ENCODE peak calls at places on chromosomes 1 and 21, in seven cellular contexts. A, Y, T, M, V, I and D are unnamed samples. For H3K27me3, the result is how much of the 10 kb centered on the place peaks cover.

GRCh38 chr1:25148673-25149300 is 83.5 kb downstream of the SYF2 start:
- DNase-seq in A (peak), Y (no peak), T (no peak), M (peak), V (no peak), I (no peak), D (no peak)

GRCh38 chr1:148318123-148318899 is 164.8 kb downstream of the PPIAL4G start:
- DNase-seq in A (peak), Y (no peak), T (peak), M (peak), V (peak), I (no peak), D (no peak)

GRCh38 chr1:94846286-94846685 is 26.1 kb downstream of the SLC44A3 start:
- DNase-seq in A (no peak), Y (no peak), T (no peak), M (no peak), V (no peak), I (no peak), D (no peak)

GRCh38 chr1:24557711-24558121 is 1.8 kb downstream of the NCMAP start:
- DNase-seq in A (no peak), Y (no peak), T (no peak), M (no peak), V (no peak), I (no peak), D (no peak)

GRCh38 chr1:19799233-19799876 is 361 bp downstream of the TMCO4 start:
- DNase-seq in A (no peak), Y (peak), T (peak), M (no peak), V (peak), I (peak), D (peak)

GRCh38 chr1:156656779-156657160 is 14.9 kb downstream of the BCAN start:
- DNase-seq in A (no peak), Y (peak), T (no peak), M (no peak), V (no peak), I (no peak), D (no peak)

GRCh38 chr1:95068956-95069710 is 3.6 kb downstream of the ALG14 start:
- DNase-seq in A (no peak), Y (no peak), T (no peak), M (peak), V (no peak), I (no peak), D (no peak)

GRCh38 chr1:175152006-175152652 is 40.4 kb downstream of the KIAA0040 start:
- DNase-seq in A (peak), Y (peak), T (peak), M (peak), V (peak), I (peak), D (peak)

GRCh38 chr1:23619299-23620188 is 60.2 kb upstream of the ID3 start:
- DNase-seq in A (no peak), Y (no peak), T (peak), M (peak), V (peak), I (peak), D (peak)

GRCh38 chr1:117308406-117308916 is 58.8 kb upstream of the MAN1A2 start:
- DNase-seq in A (no peak), Y (no peak), T (no peak), M (no peak), V (no peak), I (no peak), D (no peak)

GRCh38 chr1:53641481-53642214 is 97.3 kb downstream of the GLIS1 start:
- DNase-seq in A (no peak), Y (peak), T (peak), M (no peak), V (no peak), I (no peak), D (no peak)

GRCh38 chr1:41545996-41546938 is 61.8 kb upstream of the EDN2 start:
- DNase-seq in A (no peak), Y (peak), T (no peak), M (no peak), V (no peak), I (no peak), D (no peak)

GRCh38 chr1:16318544-16318943 is 33.7 kb downstream of the FBXO42 start:
- DNase-seq in A (peak), Y (no peak), T (no peak), M (no peak), V (no peak), I (peak), D (peak)

GRCh38 chr21:39127506-39127905 is 55.7 kb downstream of the PSMG1 start:
- DNase-seq in A (no peak), Y (no peak), T (no peak), M (peak), V (no peak), I (no peak), D (no peak)

GRCh38 chr1:10953505-10954193 is 58.8 kb upstream of the TARDBP start:
- DNase-seq in A (no peak), Y (no peak), T (no peak), M (no peak), V (no peak), I (no peak), D (no peak)

DNA sequence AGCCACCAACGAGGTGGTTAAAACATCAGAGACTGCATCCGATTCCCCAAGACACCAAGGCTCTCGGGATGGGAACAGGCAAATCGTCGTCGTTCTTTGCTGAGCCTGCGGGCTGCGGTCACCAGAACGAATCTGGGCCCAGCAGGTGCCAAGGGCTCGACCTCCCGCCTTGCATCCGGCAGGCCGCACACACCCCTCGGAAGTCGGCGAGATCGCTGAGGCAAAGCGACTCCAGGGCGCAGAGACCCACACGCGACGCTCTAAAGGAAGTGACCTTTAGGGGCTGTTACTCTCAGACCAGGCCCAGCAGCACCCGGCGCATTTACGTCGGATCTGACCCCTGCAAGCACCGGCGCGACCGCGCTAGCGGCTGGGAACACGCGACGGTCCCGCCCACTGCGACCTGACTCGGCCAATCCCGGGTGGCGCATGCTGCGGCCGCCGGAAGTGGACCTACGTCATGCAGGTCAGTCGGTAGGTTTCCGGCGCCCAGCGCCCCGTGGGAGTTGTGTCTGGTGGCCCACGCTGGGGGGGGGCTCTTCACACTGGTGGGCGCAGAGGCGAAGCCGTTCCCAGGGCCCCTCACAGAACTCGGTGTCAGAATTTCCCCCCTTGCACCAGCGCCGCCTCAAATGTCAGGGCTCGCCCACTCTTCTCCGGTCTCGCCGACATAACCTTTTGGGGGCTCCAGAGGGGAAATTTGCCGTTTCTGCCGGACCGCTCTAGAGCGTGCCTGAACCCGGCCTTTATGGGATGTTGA is 7.5 kb upstream of the PARK7 start:
- DNase-seq in A (peak), Y (peak), T (peak), M (peak), V (peak), I (peak), D (peak)
- H3K27ac ChIP-seq in A (peak), Y (peak), T (peak), M (no peak), V (peak), I (peak), D (peak)

GRCh38 chr1:228758451-228758850 is 23.2 kb downstream of the RHOU start:
- DNase-seq in A (no peak), Y (no peak), T (no peak), M (no peak), V (no peak), I (no peak), D (no peak)

GRCh38 chr1:228753933-228754332 is 18.7 kb downstream of the RHOU start:
- DNase-seq in A (no peak), Y (no peak), T (no peak), M (no peak), V (no peak), I (no peak), D (no peak)

GRCh38 chr1:228755800-228756199 is 20.5 kb downstream of the RHOU start:
- DNase-seq in A (no peak), Y (no peak), T (no peak), M (no peak), V (no peak), I (no peak), D (no peak)

GRCh38 chr1:228754646-228755268 is 19.5 kb downstream of the RHOU start:
- DNase-seq in A (no peak), Y (no peak), T (no peak), M (no peak), V (no peak), I (no peak), D (no peak)

GRCh38 chr1:228756457-228756856 is 21.2 kb downstream of the RHOU start:
- DNase-seq in A (no peak), Y (no peak), T (no peak), M (peak), V (no peak), I (no peak), D (no peak)
- H3K27me3 ChIP-seq in A (under half), Y (under half), T (under half), M (under half), V (under half), I (under half), D (under half)

GRCh38 chr1:98921817-98922216 is 82.8 kb downstream of the PLPPR5 start:
- DNase-seq in A (no peak), Y (no peak), T (no peak), M (no peak), V (no peak), I (no peak), D (no peak)
- H3K27ac ChIP-seq in A (no peak), Y (no peak), T (no peak), M (no peak), V (no peak), I (no peak), D (no peak)

GRCh38 chr1:200906491-200906890 is 11.8 kb downstream of the INAVA start:
- DNase-seq in A (no peak), Y (no peak), T (no peak), M (no peak), V (no peak), I (no peak), D (no peak)

GRCh38 chr1:200904772-200905171 is 10.1 kb downstream of the INAVA start:
- DNase-seq in A (no peak), Y (no peak), T (no peak), M (no peak), V (no peak), I (no peak), D (no peak)

GRCh38 chr1:200907611-200908097 is 13.0 kb downstream of the INAVA start:
- DNase-seq in A (peak), Y (peak), T (no peak), M (no peak), V (no peak), I (no peak), D (no peak)

GRCh38 chr1:200903793-200904192 is 9.1 kb downstream of the INAVA start:
- DNase-seq in A (no peak), Y (peak), T (no peak), M (no peak), V (no peak), I (no peak), D (no peak)

DNA sequence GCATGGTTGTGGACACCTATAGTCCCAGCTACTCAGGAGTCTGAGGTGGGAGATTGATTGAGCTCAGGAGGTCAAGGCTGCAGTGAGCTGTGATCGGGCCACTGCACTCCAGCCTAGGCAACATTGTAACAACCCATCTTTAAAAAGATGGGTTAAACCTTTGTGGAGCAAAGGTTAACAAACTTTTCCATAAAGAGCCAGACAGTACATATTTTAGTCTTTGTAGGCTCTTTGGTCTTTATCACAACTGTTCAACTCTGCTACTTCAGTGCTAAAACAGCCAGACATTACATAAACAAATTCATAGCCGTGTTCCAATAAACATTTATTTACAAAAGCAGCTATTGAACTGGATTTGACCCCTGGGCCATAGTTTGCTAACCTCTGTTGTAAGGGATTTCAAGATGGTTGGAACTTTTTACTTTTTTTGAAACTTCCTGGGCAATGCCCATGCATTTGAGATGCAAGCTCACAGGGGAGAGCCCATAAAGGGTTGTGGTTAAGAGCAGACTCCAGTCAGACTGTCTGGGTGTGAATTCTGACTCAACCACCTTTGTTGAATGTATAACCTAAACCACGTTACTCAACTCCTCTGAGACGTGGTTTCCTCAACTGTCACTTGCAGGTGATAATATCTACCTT is 10.8 kb downstream of the INAVA start:
- DNase-seq in A (peak), Y (no peak), T (no peak), M (no peak), V (no peak), I (no peak), D (no peak)
- H3K27me3 ChIP-seq in A (under half), Y (under half), T (under half), M (under half), V (under half), I (under half), D (under half)

GRCh38 chr1:188237573-188238353 is 1409.0 kb downstream of the PLA2G4A start:
- DNase-seq in A (no peak), Y (no peak), T (no peak), M (no peak), V (no peak), I (no peak), D (no peak)
- H3K27ac ChIP-seq in A (no peak), Y (no peak), T (no peak), M (no peak), V (no peak), I (no peak), D (no peak)

GRCh38 chr21:36701912-36702621 is 3.2 kb downstream of the SIM2 start:
- DNase-seq in A (no peak), Y (no peak), T (no peak), M (peak), V (no peak), I (no peak), D (no peak)

GRCh38 chr21:36703123-36703522 is 4.2 kb downstream of the SIM2 start:
- DNase-seq in A (no peak), Y (no peak), T (no peak), M (no peak), V (no peak), I (no peak), D (no peak)

GRCh38 chr21:36700961-36701911 is 2.3 kb downstream of the SIM2 start:
- DNase-seq in A (no peak), Y (no peak), T (no peak), M (peak), V (no peak), I (no peak), D (no peak)

GRCh38 chr21:36703626-36704280 is 4.8 kb downstream of the SIM2 start:
- DNase-seq in A (no peak), Y (no peak), T (no peak), M (no peak), V (no peak), I (no peak), D (no peak)

DNA sequence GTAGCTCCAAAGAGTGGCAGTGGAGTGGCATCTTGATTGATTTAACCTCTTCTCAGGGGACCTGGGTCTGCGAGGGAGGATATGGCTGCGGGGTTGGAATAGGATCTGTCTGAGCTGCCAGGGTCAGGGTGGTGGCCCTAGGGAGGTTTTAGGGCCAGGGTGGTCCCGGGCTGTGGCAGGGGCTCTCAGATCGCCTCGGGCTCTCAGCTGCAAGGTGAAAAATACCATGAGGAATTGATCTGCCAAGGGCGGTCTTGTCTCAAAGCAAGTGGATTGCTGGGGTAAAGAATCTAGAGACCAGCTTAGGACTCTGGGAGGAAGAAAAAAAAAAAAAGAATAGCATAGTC is 3.7 kb downstream of the SIM2 start:
- DNase-seq in A (no peak), Y (no peak), T (no peak), M (peak), V (no peak), I (no peak), D (no peak)
- H3K27me3 ChIP-seq in A (half or more), Y (half or more), T (half or more), M (half or more), V (under half), I (half or more), D (under half)

GRCh38 chr1:181079920-181080319 is 8.6 kb upstream of the IER5 start:
- DNase-seq in A (no peak), Y (no peak), T (no peak), M (no peak), V (no peak), I (no peak), D (no peak)
- H3K27ac ChIP-seq in A (no peak), Y (no peak), T (no peak), M (no peak), V (no peak), I (no peak), D (no peak)

DNA sequence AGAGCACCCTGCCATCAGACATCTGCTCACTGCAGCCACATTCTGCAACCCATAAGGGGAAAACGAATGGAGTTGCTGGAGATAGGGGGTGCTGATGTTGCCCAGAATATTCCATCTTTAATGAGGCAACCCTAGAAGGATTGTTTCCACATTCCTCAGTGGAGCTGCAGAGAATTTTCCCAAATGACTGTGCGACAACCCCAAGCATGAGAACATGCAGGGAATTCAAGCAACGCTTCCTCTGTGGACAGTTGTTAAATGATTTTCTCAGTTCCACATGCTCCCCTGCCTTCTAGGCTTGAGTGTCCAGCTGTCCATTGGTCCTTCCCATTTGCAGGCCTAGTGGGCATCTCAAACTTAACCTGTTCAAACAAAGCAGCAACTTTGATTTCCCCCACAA is 20.5 kb upstream of the UBL4B start:
- DNase-seq in A (no peak), Y (no peak), T (no peak), M (no peak), V (no peak), I (no peak), D (no peak)
- H3K27me3 ChIP-seq in A (under half), Y (under half), T (under half), M (under half), V (under half), I (under half), D (under half)

GRCh38 chr1:230077436-230078221 is 10.6 kb downstream of the GALNT2 start:
- DNase-seq in A (no peak), Y (peak), T (no peak), M (peak), V (no peak), I (no peak), D (no peak)
- H3K27ac ChIP-seq in A (no peak), Y (no peak), T (no peak), M (no peak), V (no peak), I (no peak), D (no peak)